ENCODE peak calls at places on chromosomes 16 and 17, in four cellular contexts. S, X, N and W are unnamed samples.

GRCh38 chr17:44930667-44931066 is 15.4 kb upstream of the GFAP start:
- DNase-seq in S (no peak), X (no peak), N (peak), W (no peak)

GRCh38 chr16:23398987-23399805 is 53.8 kb downstream of the COG7 start:
- DNase-seq in S (peak), X (no peak), N (peak), W (no peak)

GRCh38 chr17:58513913-58514794 is at the start of gene MTMR4:
- DNase-seq in S (peak), X (no peak), N (peak), W (peak)

GRCh38 chr16:61150351-61150750 is 885.9 kb downstream of the CDH8 start:
- DNase-seq in S (no peak), X (no peak), N (no peak), W (no peak)

GRCh38 chr16:49510676-49511305 is 137.2 kb downstream of the C16orf78 start:
- DNase-seq in S (no peak), X (no peak), N (no peak), W (no peak)

GRCh38 chr16:85048921-85049562 is 21.4 kb downstream of the KIAA0513 start:
- DNase-seq in S (no peak), X (no peak), N (no peak), W (no peak)

GRCh38 chr16:47946077-47946476 is 209.7 kb downstream of the ABCC12 start:
- DNase-seq in S (no peak), X (no peak), N (no peak), W (no peak)

GRCh38 chr17:1943432-1943802 is 81.7 kb downstream of the RTN4RL1 start:
- DNase-seq in S (no peak), X (no peak), N (no peak), W (no peak)

GRCh38 chr17:44970136-44970737 is 2.1 kb upstream of the C1QL1 start:
- DNase-seq in S (peak), X (no peak), N (peak), W (peak)

GRCh38 chr16:84423416-84423837 is 55.1 kb downstream of the ATP2C2 start:
- DNase-seq in S (peak), X (no peak), N (no peak), W (peak)

GRCh38 chr17:47220531-47220999 is 11.4 kb downstream of the MYL4 start:
- DNase-seq in S (no peak), X (no peak), N (no peak), W (no peak)

GRCh38 chr17:29931253-29931932 is 1.4 kb upstream of the SSH2 start:
- DNase-seq in S (peak), X (no peak), N (peak), W (peak)

GRCh38 chr17:59743842-59744241 is 36.4 kb downstream of the VMP1 start:
- DNase-seq in S (no peak), X (no peak), N (no peak), W (no peak)

GRCh38 chr16:86585821-86586611 is 7.7 kb downstream of the FOXL1 start:
- DNase-seq in S (peak), X (peak), N (no peak), W (peak)

GRCh38 chr16:87965973-87966667 is 14.9 kb downstream of the BANP start:
- DNase-seq in S (peak), X (no peak), N (no peak), W (no peak)

GRCh38 chr17:59746849-59747445 is 39.5 kb downstream of the VMP1 start:
- DNase-seq in S (peak), X (no peak), N (no peak), W (no peak)

GRCh38 chr17:21029032-21029431 is 13.8 kb downstream of the USP22 start:
- DNase-seq in S (peak), X (no peak), N (no peak), W (peak)

GRCh38 chr17:81583589-81584337 is 31.6 kb upstream of the FAAP100 start:
- DNase-seq in S (peak), X (no peak), N (no peak), W (no peak)

GRCh38 chr16:4505356-4506153 is 29.4 kb downstream of the HMOX2 start:
- DNase-seq in S (no peak), X (no peak), N (no peak), W (no peak)

GRCh38 chr17:65220732-65221131 is 83.6 kb downstream of the RGS9 start:
- DNase-seq in S (no peak), X (no peak), N (no peak), W (peak)

GRCh38 chr16:17173134-17173729 is 297.5 kb downstream of the XYLT1 start:
- DNase-seq in S (peak), X (peak), N (peak), W (peak)

GRCh38 chr16:13915033-13915635 is 4.8 kb upstream of the ERCC4 start:
- DNase-seq in S (no peak), X (no peak), N (no peak), W (no peak)

GRCh38 chr17:44829558-44830358 is at the start of gene GJC1:
- DNase-seq in S (peak), X (no peak), N (peak), W (no peak)

GRCh38 chr16:72996291-72997062 is 51.5 kb downstream of the ZFHX3 start:
- DNase-seq in S (no peak), X (no peak), N (no peak), W (no peak)

GRCh38 chr16:77183137-77183536 is 7.9 kb upstream of the MON1B start:
- DNase-seq in S (no peak), X (no peak), N (no peak), W (no peak)

GRCh38 chr17:14553847-14554246 is 253.0 kb downstream of the HS3ST3B1 start:
- DNase-seq in S (no peak), X (no peak), N (no peak), W (no peak)

GRCh38 chr17:83062818-83063671 is 16.4 kb upstream of the METRNL start:
- DNase-seq in S (no peak), X (no peak), N (peak), W (no peak)

GRCh38 chr16:65956100-65956499 is 410.4 kb upstream of the CDH5 start:
- DNase-seq in S (no peak), X (no peak), N (no peak), W (no peak)

GRCh38 chr16:75064403-75065148 is 52.0 kb downstream of the LDHD start:
- DNase-seq in S (no peak), X (no peak), N (no peak), W (no peak)

GRCh38 chr16:12749076-12749475 is 54.6 kb downstream of the CPPED1 start:
- DNase-seq in S (no peak), X (no peak), N (no peak), W (no peak)

GRCh38 chr16:50910698-50911025 is 168.8 kb downstream of the CYLD start:
- DNase-seq in S (no peak), X (no peak), N (no peak), W (no peak)

GRCh38 chr17:62164712-62165377 is 99.8 kb upstream of the MED13 start:
- DNase-seq in S (peak), X (no peak), N (no peak), W (peak)

GRCh38 chr17:56908061-56908542 is 5.7 kb downstream of the TRIM25 start:
- DNase-seq in S (no peak), X (no peak), N (no peak), W (no peak)
- H3K4me3 ChIP-seq in S (no peak), X (no peak), N (no peak), W (no peak)

GRCh38 chr16:31477220-31478216 is 5.4 kb upstream of the SLC5A2 start:
- DNase-seq in S (no peak), X (no peak), N (no peak), W (no peak)
- TF ChIP-seq CTCF in S (no peak), X (no peak), N (no peak), W (no peak)

DNA sequence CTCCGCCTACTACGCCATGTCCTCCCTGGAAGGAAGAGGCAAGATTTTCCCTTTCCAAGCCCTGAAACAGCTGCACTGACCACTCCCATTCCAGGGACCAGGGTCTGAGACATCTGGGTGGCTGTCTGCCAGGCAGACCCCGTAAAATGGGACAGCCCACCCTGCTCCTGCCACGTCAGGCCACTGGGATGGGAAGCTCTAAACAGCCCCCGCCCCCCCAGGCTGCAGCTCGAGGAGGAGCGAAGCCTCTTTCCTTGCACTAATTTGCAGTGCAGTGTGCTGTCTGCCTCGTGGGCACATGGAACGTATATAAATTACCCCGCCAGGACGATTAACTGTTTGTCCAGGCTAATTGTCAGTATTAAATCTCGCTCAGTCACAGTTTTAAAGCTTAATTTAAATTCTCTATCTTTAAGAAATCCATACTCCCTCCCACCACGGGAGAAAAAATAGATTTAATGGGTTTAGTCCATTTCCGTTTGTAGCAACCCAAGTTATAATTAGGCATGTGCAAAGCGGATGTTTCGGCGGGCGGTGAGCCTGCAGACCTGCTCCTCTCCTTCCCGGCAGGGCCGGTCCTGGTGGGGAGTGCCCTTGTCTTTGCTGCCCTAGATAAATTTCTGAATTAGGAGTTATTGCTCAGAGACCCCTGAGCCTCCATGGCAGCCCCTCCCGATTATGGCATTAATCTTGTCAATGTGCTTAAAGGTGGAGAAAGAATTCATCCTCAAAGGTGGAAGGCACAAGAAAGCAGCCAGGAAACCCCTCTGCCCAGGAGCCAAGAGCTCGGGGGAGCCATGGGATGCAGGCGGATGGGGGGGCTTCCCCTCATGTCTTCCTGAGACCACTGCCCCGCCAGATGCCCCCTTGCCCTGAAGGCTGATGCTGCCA is 268.0 kb upstream of the TNRC6C start:
- DNase-seq in S (no peak), X (no peak), N (no peak), W (peak)
- H3K4me3 ChIP-seq in S (no peak), X (no peak), N (no peak), W (peak)

GRCh38 chr16:9035986-9036385 is 55.5 kb upstream of the HAPSTR1 start:
- DNase-seq in S (no peak), X (no peak), N (no peak), W (no peak)

GRCh38 chr16:9039208-9039607 is 52.2 kb upstream of the HAPSTR1 start:
- DNase-seq in S (peak), X (no peak), N (no peak), W (no peak)

GRCh38 chr16:9034056-9034455 is 57.4 kb upstream of the HAPSTR1 start:
- DNase-seq in S (no peak), X (no peak), N (no peak), W (no peak)

DNA sequence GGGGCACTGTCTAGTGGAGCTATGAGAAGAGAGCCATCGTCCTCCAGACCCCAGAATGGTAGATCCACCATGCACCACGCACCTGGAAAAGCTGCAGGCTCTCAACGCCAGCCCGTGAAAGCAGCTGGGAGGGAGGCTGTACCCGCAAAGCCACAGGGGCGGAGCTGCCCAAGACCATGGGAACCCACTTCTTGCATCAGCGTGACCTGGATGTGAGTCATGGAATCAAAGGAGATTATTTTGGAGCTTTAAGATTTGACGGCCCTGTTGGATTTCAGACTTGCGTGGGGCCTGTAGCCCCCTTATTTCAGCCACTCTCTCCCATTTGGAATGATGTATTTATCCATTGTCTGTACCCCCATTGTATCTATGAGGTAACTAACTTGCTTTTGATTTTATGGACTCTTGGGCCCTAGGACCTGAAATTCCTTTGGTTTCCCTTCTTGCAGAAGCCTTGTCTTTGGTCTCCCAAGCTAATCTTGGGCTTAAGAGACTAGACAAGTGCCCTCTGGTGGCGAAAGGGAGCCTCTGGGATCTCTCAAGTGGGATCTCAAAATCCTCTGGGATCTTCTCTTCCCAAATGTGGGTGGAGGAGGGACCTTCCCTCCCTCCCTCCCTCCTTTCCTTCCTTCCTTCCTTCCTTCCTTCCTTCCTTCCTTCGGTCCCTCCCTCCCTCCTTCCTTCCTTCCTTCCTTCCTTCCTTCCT is 58.2 kb upstream of the HAPSTR1 start:
- DNase-seq in S (peak), X (no peak), N (no peak), W (no peak)
- TF ChIP-seq CTCF in S (peak), X (peak), N (no peak), W (peak)

GRCh38 chr17:49223517-49224197 is 6.9 kb downstream of the PHOSPHO1 start:
- DNase-seq in S (no peak), X (no peak), N (no peak), W (no peak)
- H3K4me3 ChIP-seq in S (no peak), X (no peak), N (no peak), W (no peak)

GRCh38 chr17:7697828-7698588 is 7.0 kb upstream of the EFNB3 start:
- DNase-seq in S (no peak), X (no peak), N (no peak), W (no peak)

GRCh38 chr17:7700510-7700909 is 4.5 kb upstream of the EFNB3 start:
- DNase-seq in S (no peak), X (no peak), N (no peak), W (no peak)

DNA sequence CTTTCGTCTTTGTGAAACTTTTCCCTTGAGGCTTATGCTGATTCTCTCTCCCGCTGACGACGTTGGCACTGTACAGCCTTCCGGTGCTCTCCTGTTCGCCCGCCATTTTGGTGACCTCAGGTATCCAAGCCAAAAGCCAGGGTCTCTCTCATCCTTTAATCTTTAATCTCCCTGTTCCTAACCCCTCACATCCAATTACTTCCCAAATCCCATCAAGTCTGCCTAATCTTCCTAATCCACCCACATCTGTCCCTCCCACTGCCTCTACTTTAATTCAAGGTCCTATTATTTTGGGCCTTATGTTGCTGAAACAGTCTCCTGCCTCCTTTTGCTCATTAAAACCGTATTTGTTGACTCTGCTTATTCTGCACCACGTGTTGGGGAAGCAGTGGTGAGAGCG is 7.3 kb downstream of the WRAP53 start:
- DNase-seq in S (no peak), X (no peak), N (no peak), W (no peak)
- TF ChIP-seq CTCF in S (no peak), X (no peak), N (no peak), W (no peak)

DNA sequence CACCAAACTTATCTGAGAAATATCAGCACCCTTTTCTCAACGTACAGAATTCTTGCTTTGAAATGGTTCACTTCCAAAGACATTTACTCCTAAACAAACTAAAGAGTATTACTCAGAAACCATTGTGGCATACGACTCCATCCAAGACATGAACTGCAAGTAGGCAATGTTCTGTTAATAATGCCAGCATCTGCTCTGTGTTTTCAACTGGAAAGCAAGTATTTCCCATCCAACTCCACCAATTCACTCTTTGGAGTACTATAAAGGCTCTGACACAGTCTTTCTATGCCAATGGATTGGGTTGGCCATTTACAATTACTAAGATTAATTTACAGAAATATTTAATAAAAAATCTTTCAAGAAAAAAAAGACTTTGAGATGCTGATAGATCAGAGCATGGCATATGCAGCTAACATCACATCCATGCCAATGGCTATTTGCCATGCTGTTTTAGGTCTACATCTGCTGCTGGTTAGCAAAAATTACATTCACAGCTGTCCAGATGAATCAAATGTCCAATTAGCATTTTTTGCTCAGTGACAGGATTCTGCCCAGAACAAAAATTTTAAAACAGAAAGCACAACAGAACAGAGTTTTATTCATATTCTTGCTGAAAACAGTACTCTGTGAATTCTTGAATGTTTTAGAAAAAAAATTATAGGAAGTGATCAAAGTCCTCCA is 65.9 kb upstream of the HLF start:
- DNase-seq in S (peak), X (no peak), N (no peak), W (peak)
- H3K4me3 ChIP-seq in S (no peak), X (no peak), N (no peak), W (no peak)

GRCh38 chr17:79111097-79111496 is 36.5 kb downstream of the ENGASE start:
- DNase-seq in S (no peak), X (no peak), N (no peak), W (no peak)

GRCh38 chr17:79107499-79108231 is 33.0 kb downstream of the ENGASE start:
- DNase-seq in S (no peak), X (no peak), N (no peak), W (no peak)

GRCh38 chr17:79108232-79108850 is 33.7 kb downstream of the ENGASE start:
- DNase-seq in S (no peak), X (no peak), N (no peak), W (no peak)

GRCh38 chr17:79108870-79109269 is 34.2 kb downstream of the ENGASE start:
- DNase-seq in S (no peak), X (no peak), N (no peak), W (no peak)

GRCh38 chr17:79109584-79109983 is 35.0 kb downstream of the ENGASE start:
- DNase-seq in S (no peak), X (no peak), N (no peak), W (no peak)
- TF ChIP-seq CTCF in S (peak), X (no peak), N (no peak), W (no peak)

GRCh38 chr17:6374761-6375312 is 60.1 kb downstream of the AIPL1 start:
- DNase-seq in S (peak), X (no peak), N (no peak), W (peak)
- H3K4me3 ChIP-seq in S (no peak), X (no peak), N (no peak), W (no peak)